ENCODE peak calls at places on chromosomes 12 and 14, in nine cellular contexts. One of them, this sample, is unnamed.

GRCh38 chr12:29710104-29710503 is 73.6 kb downstream of the TMTC1 start:
- DNase-seq in colonic mucosa: no peak
- DNase-seq in ovary: no peak
- DNase-seq in A549: no peak
- DNase-seq in left ventricle myocardium inferior: peak; percentile 39
- DNase-seq in testis: no peak
- DNase-seq in sigmoid colon: peak; percentile 74
- DNase-seq in aorta: no peak
- DNase-seq in esophagus squamous epithelium: no peak
- DNase-seq in this sample: peak; percentile 71

GRCh38 chr12:104182621-104183378 is 32.8 kb upstream of the TXNRD1 start:
- DNase-seq in colonic mucosa: no peak
- DNase-seq in ovary: no peak
- DNase-seq in A549: no peak
- DNase-seq in left ventricle myocardium inferior: no peak
- DNase-seq in testis: no peak
- DNase-seq in sigmoid colon: no peak
- DNase-seq in aorta: no peak
- DNase-seq in esophagus squamous epithelium: no peak
- DNase-seq in this sample: peak; percentile 57

GRCh38 chr14:94066089-94066676 is 14.8 kb downstream of the DDX24 start:
- DNase-seq in colonic mucosa: peak; percentile 84
- DNase-seq in ovary: peak; percentile 50
- DNase-seq in A549: peak; percentile 12
- DNase-seq in left ventricle myocardium inferior: no peak
- DNase-seq in testis: peak; percentile 78
- DNase-seq in sigmoid colon: no peak
- DNase-seq in aorta: no peak
- DNase-seq in esophagus squamous epithelium: no peak
- DNase-seq in this sample: no peak

GRCh38 chr12:56104815-56105476 is 587 bp downstream of the PA2G4 start:
- DNase-seq in colonic mucosa: no peak
- DNase-seq in ovary: no peak
- DNase-seq in A549: peak; percentile 31
- DNase-seq in left ventricle myocardium inferior: no peak
- DNase-seq in testis: no peak
- DNase-seq in sigmoid colon: no peak
- DNase-seq in aorta: peak; percentile 71
- DNase-seq in esophagus squamous epithelium: no peak
- DNase-seq in this sample: no peak

GRCh38 chr14:25041484-25041883 is 8.5 kb downstream of the STXBP6 start:
- DNase-seq in colonic mucosa: no peak
- DNase-seq in ovary: no peak
- DNase-seq in A549: no peak
- DNase-seq in left ventricle myocardium inferior: no peak
- DNase-seq in testis: no peak
- DNase-seq in sigmoid colon: no peak
- DNase-seq in aorta: no peak
- DNase-seq in esophagus squamous epithelium: no peak
- DNase-seq in this sample: no peak

GRCh38 chr14:105118646-105119409 is 49.7 kb downstream of the JAG2 start:
- DNase-seq in colonic mucosa: no peak
- DNase-seq in ovary: no peak
- DNase-seq in A549: no peak
- DNase-seq in left ventricle myocardium inferior: no peak
- DNase-seq in testis: no peak
- DNase-seq in sigmoid colon: no peak
- DNase-seq in aorta: no peak
- DNase-seq in esophagus squamous epithelium: no peak
- DNase-seq in this sample: no peak

GRCh38 chr12:98968896-98969295 is 323.8 kb downstream of the APAF1 start:
- DNase-seq in colonic mucosa: no peak
- DNase-seq in ovary: no peak
- DNase-seq in A549: no peak
- DNase-seq in left ventricle myocardium inferior: no peak
- DNase-seq in testis: no peak
- DNase-seq in sigmoid colon: peak; percentile 63
- DNase-seq in aorta: no peak
- DNase-seq in esophagus squamous epithelium: no peak
- DNase-seq in this sample: no peak

GRCh38 chr12:102824218-102824835 is 92.7 kb downstream of the PAH start:
- DNase-seq in colonic mucosa: no peak
- DNase-seq in ovary: peak; percentile 76
- DNase-seq in A549: peak; percentile 38
- DNase-seq in left ventricle myocardium inferior: peak; percentile 22
- DNase-seq in testis: peak; percentile 75
- DNase-seq in sigmoid colon: no peak
- DNase-seq in aorta: peak; percentile 50
- DNase-seq in esophagus squamous epithelium: no peak
- DNase-seq in this sample: peak; percentile 37

GRCh38 chr12:51692016-51692415 is 101.0 kb downstream of the SCN8A start:
- DNase-seq in colonic mucosa: no peak
- DNase-seq in ovary: no peak
- DNase-seq in A549: no peak
- DNase-seq in left ventricle myocardium inferior: no peak
- DNase-seq in testis: no peak
- DNase-seq in sigmoid colon: no peak
- DNase-seq in aorta: no peak
- DNase-seq in esophagus squamous epithelium: no peak
- DNase-seq in this sample: no peak

GRCh38 chr12:10130042-10130441 is at the start of gene CLEC7A:
- DNase-seq in colonic mucosa: no peak
- DNase-seq in ovary: no peak
- DNase-seq in A549: no peak
- DNase-seq in left ventricle myocardium inferior: no peak
- DNase-seq in testis: no peak
- DNase-seq in sigmoid colon: no peak
- DNase-seq in aorta: no peak
- DNase-seq in esophagus squamous epithelium: no peak
- DNase-seq in this sample: no peak

GRCh38 chr14:101808020-101808641 is 46.6 kb downstream of the PPP2R5C start:
- DNase-seq in colonic mucosa: no peak
- DNase-seq in ovary: no peak
- DNase-seq in A549: peak; percentile 27
- DNase-seq in left ventricle myocardium inferior: no peak
- DNase-seq in testis: peak; percentile 52
- DNase-seq in sigmoid colon: no peak
- DNase-seq in aorta: no peak
- DNase-seq in esophagus squamous epithelium: no peak
- DNase-seq in this sample: no peak

GRCh38 chr14:63918411-63918810 is 65.6 kb downstream of the SYNE2 start:
- DNase-seq in colonic mucosa: no peak
- DNase-seq in ovary: no peak
- DNase-seq in A549: no peak
- DNase-seq in left ventricle myocardium inferior: no peak
- DNase-seq in testis: peak; percentile 53
- DNase-seq in sigmoid colon: no peak
- DNase-seq in aorta: no peak
- DNase-seq in esophagus squamous epithelium: no peak
- DNase-seq in this sample: no peak
- H3K27ac ChIP-seq in colonic mucosa: no peak overlapping the region
- H3K27ac ChIP-seq in ovary: no peak overlapping the region
- H3K27ac ChIP-seq in A549: no peak overlapping the region
- H3K27ac ChIP-seq in left ventricle myocardium inferior: no peak overlapping the region
- H3K27ac ChIP-seq in testis: no peak overlapping the region
- H3K27ac ChIP-seq in sigmoid colon: no peak overlapping the region
- H3K27ac ChIP-seq in aorta: no peak overlapping the region
- H3K27ac ChIP-seq in esophagus squamous epithelium: no peak overlapping the region
- H3K27ac ChIP-seq in this sample: no peak overlapping the region

GRCh38 chr14:95361373-95362179 is 41.9 kb upstream of the CLMN start:
- DNase-seq in colonic mucosa: peak; percentile 72
- DNase-seq in ovary: no peak
- DNase-seq in A549: peak; percentile 53
- DNase-seq in left ventricle myocardium inferior: no peak
- DNase-seq in testis: peak; percentile 73
- DNase-seq in sigmoid colon: no peak
- DNase-seq in aorta: no peak
- DNase-seq in esophagus squamous epithelium: no peak
- DNase-seq in this sample: peak; percentile 46

GRCh38 chr14:95359974-95360826 is 40.5 kb upstream of the CLMN start:
- DNase-seq in colonic mucosa: no peak
- DNase-seq in ovary: no peak
- DNase-seq in A549: no peak
- DNase-seq in left ventricle myocardium inferior: no peak
- DNase-seq in testis: peak; percentile 83
- DNase-seq in sigmoid colon: no peak
- DNase-seq in aorta: no peak
- DNase-seq in esophagus squamous epithelium: no peak
- DNase-seq in this sample: peak; percentile 28

GRCh38 chr14:95360828-95361227 is 41.1 kb upstream of the CLMN start:
- DNase-seq in colonic mucosa: no peak
- DNase-seq in ovary: no peak
- DNase-seq in A549: no peak
- DNase-seq in left ventricle myocardium inferior: no peak
- DNase-seq in testis: peak; percentile 43
- DNase-seq in sigmoid colon: no peak
- DNase-seq in aorta: no peak
- DNase-seq in esophagus squamous epithelium: no peak
- DNase-seq in this sample: no peak

GRCh38 chr14:95363468-95363954 is 43.8 kb upstream of the CLMN start:
- DNase-seq in colonic mucosa: no peak
- DNase-seq in ovary: no peak
- DNase-seq in A549: no peak
- DNase-seq in left ventricle myocardium inferior: no peak
- DNase-seq in testis: peak; percentile 71
- DNase-seq in sigmoid colon: no peak
- DNase-seq in aorta: no peak
- DNase-seq in esophagus squamous epithelium: no peak
- DNase-seq in this sample: peak; percentile 25

DNA sequence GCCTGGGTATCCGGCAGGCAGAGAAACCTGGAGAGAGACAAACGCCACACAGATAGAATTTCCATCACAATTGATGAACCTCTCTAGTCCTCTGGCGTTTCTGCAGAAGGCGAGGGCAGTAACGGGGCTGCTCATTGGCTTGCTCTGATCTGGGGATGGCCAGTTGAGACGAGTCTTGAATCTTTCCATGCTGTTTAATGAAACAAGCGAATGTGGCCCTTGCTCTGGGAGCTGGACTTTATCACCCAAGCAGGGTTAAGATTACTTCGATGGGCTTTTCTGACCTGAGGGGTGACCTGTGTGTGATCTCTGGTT is 42.4 kb upstream of the CLMN start:
- DNase-seq in colonic mucosa: no peak
- DNase-seq in ovary: no peak
- DNase-seq in A549: no peak
- DNase-seq in left ventricle myocardium inferior: no peak
- DNase-seq in testis: peak; percentile 16
- DNase-seq in sigmoid colon: no peak
- DNase-seq in aorta: no peak
- DNase-seq in esophagus squamous epithelium: no peak
- DNase-seq in this sample: no peak
- H3K27ac ChIP-seq in colonic mucosa: no peak overlapping the region
- H3K27ac ChIP-seq in ovary: no peak overlapping the region
- H3K27ac ChIP-seq in A549: no peak overlapping the region
- H3K27ac ChIP-seq in left ventricle myocardium inferior: no peak overlapping the region
- H3K27ac ChIP-seq in testis: no peak overlapping the region
- H3K27ac ChIP-seq in sigmoid colon: no peak overlapping the region
- H3K27ac ChIP-seq in aorta: no peak overlapping the region
- H3K27ac ChIP-seq in esophagus squamous epithelium: no peak overlapping the region
- H3K27ac ChIP-seq in this sample: no peak overlapping the region

GRCh38 chr14:21528381-21529348 is 2.5 kb upstream of the SALL2 start:
- DNase-seq in colonic mucosa: no peak
- DNase-seq in ovary: no peak
- DNase-seq in A549: no peak
- DNase-seq in left ventricle myocardium inferior: no peak
- DNase-seq in testis: no peak
- DNase-seq in sigmoid colon: no peak
- DNase-seq in aorta: no peak
- DNase-seq in esophagus squamous epithelium: no peak
- DNase-seq in this sample: peak; percentile 75

GRCh38 chr14:21526672-21527319 is 650 bp upstream of the SALL2 start:
- DNase-seq in colonic mucosa: no peak
- DNase-seq in ovary: no peak
- DNase-seq in A549: no peak
- DNase-seq in left ventricle myocardium inferior: no peak
- DNase-seq in testis: no peak
- DNase-seq in sigmoid colon: no peak
- DNase-seq in aorta: no peak
- DNase-seq in esophagus squamous epithelium: no peak
- DNase-seq in this sample: no peak

GRCh38 chr14:21525995-21526671 is at the start of gene SALL2:
- DNase-seq in colonic mucosa: peak; percentile 67
- DNase-seq in ovary: peak; percentile 85
- DNase-seq in A549: peak; percentile 31
- DNase-seq in left ventricle myocardium inferior: peak; percentile 75
- DNase-seq in testis: peak; percentile 71
- DNase-seq in sigmoid colon: peak; percentile 94
- DNase-seq in aorta: peak; percentile 83
- DNase-seq in esophagus squamous epithelium: no peak
- DNase-seq in this sample: peak; percentile 91

GRCh38 chr14:21525571-21525970 is 575 bp downstream of the SALL2 start:
- DNase-seq in colonic mucosa: no peak
- DNase-seq in ovary: no peak
- DNase-seq in A549: no peak
- DNase-seq in left ventricle myocardium inferior: no peak
- DNase-seq in testis: no peak
- DNase-seq in sigmoid colon: no peak
- DNase-seq in aorta: no peak
- DNase-seq in esophagus squamous epithelium: no peak
- DNase-seq in this sample: peak; percentile 34

DNA sequence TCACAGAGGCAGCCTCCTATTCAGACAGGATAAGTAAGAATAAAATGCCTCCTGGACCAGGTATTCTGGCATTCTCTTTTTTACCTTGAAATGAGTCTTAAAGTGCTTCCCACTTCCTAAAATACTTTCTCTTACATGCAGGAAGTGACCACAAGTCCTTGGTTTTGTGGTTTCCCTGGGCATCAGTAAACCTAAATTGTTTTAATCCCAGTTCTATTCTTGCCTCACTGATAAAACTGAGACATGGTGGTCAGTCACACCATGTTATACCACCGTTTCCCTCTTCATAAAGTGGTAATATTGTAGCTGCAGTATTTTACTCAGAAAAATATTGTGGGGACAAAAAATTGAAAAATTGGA is 1.2 kb upstream of the SALL2 start:
- DNase-seq in colonic mucosa: no peak
- DNase-seq in ovary: no peak
- DNase-seq in A549: no peak
- DNase-seq in left ventricle myocardium inferior: no peak
- DNase-seq in testis: no peak
- DNase-seq in sigmoid colon: no peak
- DNase-seq in aorta: no peak
- DNase-seq in esophagus squamous epithelium: no peak
- DNase-seq in this sample: no peak
- H3K27ac ChIP-seq in colonic mucosa: no peak overlapping the region
- H3K27ac ChIP-seq in ovary: no peak overlapping the region
- H3K27ac ChIP-seq in A549: no peak overlapping the region
- H3K27ac ChIP-seq in left ventricle myocardium inferior: no peak overlapping the region
- H3K27ac ChIP-seq in testis: no peak overlapping the region
- H3K27ac ChIP-seq in sigmoid colon: no peak overlapping the region
- H3K27ac ChIP-seq in aorta: no peak overlapping the region
- H3K27ac ChIP-seq in esophagus squamous epithelium: no peak overlapping the region
- H3K27ac ChIP-seq in this sample: peak overlapping the region; percentile 79

GRCh38 chr12:58341791-58342190 is 400.4 kb downstream of the ATP23 start:
- DNase-seq in colonic mucosa: no peak
- DNase-seq in ovary: no peak
- DNase-seq in A549: no peak
- DNase-seq in left ventricle myocardium inferior: no peak
- DNase-seq in testis: no peak
- DNase-seq in sigmoid colon: no peak
- DNase-seq in aorta: no peak
- DNase-seq in esophagus squamous epithelium: no peak
- DNase-seq in this sample: peak; percentile 71
- H3K27ac ChIP-seq in colonic mucosa: peak overlapping the region; percentile 30
- H3K27ac ChIP-seq in ovary: no peak overlapping the region
- H3K27ac ChIP-seq in A549: peak overlapping the region; percentile 61
- H3K27ac ChIP-seq in left ventricle myocardium inferior: peak overlapping the region; percentile 31
- H3K27ac ChIP-seq in testis: no peak overlapping the region
- H3K27ac ChIP-seq in sigmoid colon: no peak overlapping the region
- H3K27ac ChIP-seq in aorta: no peak overlapping the region
- H3K27ac ChIP-seq in esophagus squamous epithelium: no peak overlapping the region
- H3K27ac ChIP-seq in this sample: no peak overlapping the region